ENCODE peak calls at places on chromosomes 7 and 10, in seven cellular contexts. One of them, this sample, is unnamed.

GRCh38 chr7:83427929-83428328 is 221.0 kb downstream of the SEMA3E start:
- DNase-seq in iPS DF 6.9: no peak
- DNase-seq in Calu3: no peak
- DNase-seq in left lung: no peak
- DNase-seq in NCI-H345: peak; percentile 79
- DNase-seq in glutamatergic neuron: no peak
- DNase-seq in A549: peak; percentile 6
- DNase-seq in this sample: peak; percentile 75

GRCh38 chr7:73683916-73684693 is 708 bp downstream of the BUD23 start:
- DNase-seq in iPS DF 6.9: no peak
- DNase-seq in Calu3: no peak
- DNase-seq in left lung: no peak
- DNase-seq in NCI-H345: peak; percentile 15
- DNase-seq in glutamatergic neuron: no peak
- DNase-seq in A549: no peak
- DNase-seq in this sample: peak; percentile 26

GRCh38 chr7:6705959-6706665 is 635 bp downstream of the ZNF12 start:
- DNase-seq in iPS DF 6.9: no peak
- DNase-seq in Calu3: peak; percentile 60
- DNase-seq in left lung: peak; percentile 38
- DNase-seq in NCI-H345: peak; percentile 13
- DNase-seq in glutamatergic neuron: peak; percentile 52
- DNase-seq in A549: peak; percentile 51
- DNase-seq in this sample: peak; percentile 60

GRCh38 chr7:55532150-55532917 is 40.0 kb downstream of the VOPP1 start:
- DNase-seq in iPS DF 6.9: no peak
- DNase-seq in Calu3: no peak
- DNase-seq in left lung: no peak
- DNase-seq in NCI-H345: no peak
- DNase-seq in glutamatergic neuron: no peak
- DNase-seq in A549: no peak
- DNase-seq in this sample: no peak

GRCh38 chr7:73904219-73905136 is 43.5 kb downstream of the TMEM270 start:
- DNase-seq in iPS DF 6.9: no peak
- DNase-seq in Calu3: no peak
- DNase-seq in left lung: peak; percentile 28
- DNase-seq in NCI-H345: no peak
- DNase-seq in glutamatergic neuron: no peak
- DNase-seq in A549: no peak
- DNase-seq in this sample: peak; percentile 25

GRCh38 chr7:32680259-32681173 is 185.2 kb downstream of the AVL9 start:
- DNase-seq in iPS DF 6.9: no peak
- DNase-seq in Calu3: peak; percentile 95
- DNase-seq in left lung: no peak
- DNase-seq in NCI-H345: no peak
- DNase-seq in glutamatergic neuron: no peak
- DNase-seq in A549: no peak
- DNase-seq in this sample: no peak

GRCh38 chr7:25272265-25272664 is 44.0 kb upstream of the NPVF start:
- DNase-seq in iPS DF 6.9: no peak
- DNase-seq in Calu3: no peak
- DNase-seq in left lung: no peak
- DNase-seq in NCI-H345: no peak
- DNase-seq in glutamatergic neuron: no peak
- DNase-seq in A549: no peak
- DNase-seq in this sample: no peak

GRCh38 chr7:135977020-135977741 is at the start of gene MTPN:
- DNase-seq in iPS DF 6.9: peak; percentile 95
- DNase-seq in Calu3: peak; percentile 98
- DNase-seq in left lung: peak; percentile 99
- DNase-seq in NCI-H345: peak; percentile 98
- DNase-seq in glutamatergic neuron: peak; percentile 100
- DNase-seq in A549: peak; percentile 97
- DNase-seq in this sample: peak; percentile 100

GRCh38 chr7:21850531-21851285 is 95.0 kb downstream of the CDCA7L start:
- DNase-seq in iPS DF 6.9: no peak
- DNase-seq in Calu3: no peak
- DNase-seq in left lung: no peak
- DNase-seq in NCI-H345: no peak
- DNase-seq in glutamatergic neuron: no peak
- DNase-seq in A549: no peak
- DNase-seq in this sample: no peak

GRCh38 chr10:112970036-112970435 is 20.0 kb downstream of the TCF7L2 start:
- DNase-seq in iPS DF 6.9: no peak
- DNase-seq in Calu3: no peak
- DNase-seq in left lung: no peak
- DNase-seq in NCI-H345: peak; percentile 4
- DNase-seq in glutamatergic neuron: no peak
- DNase-seq in A549: no peak
- DNase-seq in this sample: no peak

GRCh38 chr7:34025579-34025978 is 120.2 kb downstream of the BMPER start:
- DNase-seq in iPS DF 6.9: no peak
- DNase-seq in Calu3: no peak
- DNase-seq in left lung: no peak
- DNase-seq in NCI-H345: no peak
- DNase-seq in glutamatergic neuron: no peak
- DNase-seq in A549: no peak
- DNase-seq in this sample: no peak

GRCh38 chr10:30865141-30865926 is 166.3 kb downstream of the ZNF438 start:
- DNase-seq in iPS DF 6.9: no peak
- DNase-seq in Calu3: no peak
- DNase-seq in left lung: no peak
- DNase-seq in NCI-H345: no peak
- DNase-seq in glutamatergic neuron: no peak
- DNase-seq in A549: no peak
- DNase-seq in this sample: no peak

GRCh38 chr7:110170762-110171161 is 920.2 kb upstream of the LRRN3 start:
- DNase-seq in iPS DF 6.9: no peak
- DNase-seq in Calu3: no peak
- DNase-seq in left lung: no peak
- DNase-seq in NCI-H345: no peak
- DNase-seq in glutamatergic neuron: no peak
- DNase-seq in A549: no peak
- DNase-seq in this sample: no peak

GRCh38 chr10:30915141-30915540 is 116.5 kb downstream of the ZNF438 start:
- DNase-seq in iPS DF 6.9: no peak
- DNase-seq in Calu3: no peak
- DNase-seq in left lung: no peak
- DNase-seq in NCI-H345: no peak
- DNase-seq in glutamatergic neuron: no peak
- DNase-seq in A549: no peak
- DNase-seq in this sample: no peak

GRCh38 chr10:1117651-1118050 is 61.5 kb downstream of the WDR37 start:
- DNase-seq in iPS DF 6.9: no peak
- DNase-seq in Calu3: no peak
- DNase-seq in left lung: no peak
- DNase-seq in NCI-H345: no peak
- DNase-seq in glutamatergic neuron: no peak
- DNase-seq in A549: no peak
- DNase-seq in this sample: no peak

GRCh38 chr7:139588632-139589031 is 65.1 kb downstream of the CLEC2L start:
- DNase-seq in iPS DF 6.9: no peak
- DNase-seq in Calu3: no peak
- DNase-seq in left lung: no peak
- DNase-seq in NCI-H345: no peak
- DNase-seq in glutamatergic neuron: no peak
- DNase-seq in A549: no peak
- DNase-seq in this sample: no peak

GRCh38 chr7:8310876-8311275 is 48.9 kb upstream of the ICA1 start:
- DNase-seq in iPS DF 6.9: no peak
- DNase-seq in Calu3: no peak
- DNase-seq in left lung: no peak
- DNase-seq in NCI-H345: no peak
- DNase-seq in glutamatergic neuron: no peak
- DNase-seq in A549: no peak
- DNase-seq in this sample: no peak

GRCh38 chr10:21174670-21175495 is 277.8 kb upstream of the NEBL start:
- DNase-seq in iPS DF 6.9: no peak
- DNase-seq in Calu3: no peak
- DNase-seq in left lung: no peak
- DNase-seq in NCI-H345: no peak
- DNase-seq in glutamatergic neuron: no peak
- DNase-seq in A549: no peak
- DNase-seq in this sample: no peak

GRCh38 chr7:39084344-39084743 is 106.6 kb downstream of the POU6F2 start:
- DNase-seq in iPS DF 6.9: no peak
- DNase-seq in Calu3: no peak
- DNase-seq in left lung: no peak
- DNase-seq in NCI-H345: peak; percentile 76
- DNase-seq in glutamatergic neuron: no peak
- DNase-seq in A549: no peak
- DNase-seq in this sample: no peak